ENCODE peak calls at places on chromosomes 7 and 10, in nine cellular contexts. U is uterus; T is pancreas; J is CD8-positive, alpha-beta memory T cell; B is SJCRH30; C is esophagus muscularis mucosa; O is NT2/D1; R is psoas muscle; Y is fibroblast of lung. D is an unnamed sample. For H3K4me1, the result is how much of the 10 kb centered on the place peaks cover.

GRCh38 chr10:23338886-23339285 is 5.7 kb downstream of the C10orf67 start:
- DNase-seq in U (no peak), T (no peak), J (no peak), B (no peak), C (no peak), O (no peak), R (no peak), Y (no peak), D (no peak)

GRCh38 chr7:64874114-64874513 is 29.0 kb upstream of the ZNF273 start:
- DNase-seq in U (no peak), T (no peak), J (no peak), B (peak), C (peak), O (no peak), R (no peak), Y (peak), D (peak)

GRCh38 chr10:49613882-49614241 is at the start of gene CHAT:
- DNase-seq in U (no peak), T (no peak), J (no peak), B (no peak), C (no peak), O (no peak), R (peak), Y (no peak), D (no peak)

GRCh38 chr7:379456-380225 is 89.7 kb downstream of the FOXL3 start:
- DNase-seq in U (peak), T (peak), J (no peak), B (peak), C (no peak), O (no peak), R (peak), Y (no peak), D (peak)

GRCh38 chr7:100829150-100829716 is 1.9 kb upstream of the EPHB4 start:
- DNase-seq in U (peak), T (no peak), J (no peak), B (no peak), C (no peak), O (no peak), R (peak), Y (no peak), D (no peak)

GRCh38 chr7:38550881-38551280 is 80.3 kb downstream of the AMPH start:
- DNase-seq in U (no peak), T (no peak), J (no peak), B (no peak), C (peak), O (no peak), R (no peak), Y (peak), D (no peak)

GRCh38 chr10:18618995-18619394 is 32.4 kb downstream of the NSUN6 start:
- DNase-seq in U (no peak), T (no peak), J (no peak), B (no peak), C (no peak), O (no peak), R (no peak), Y (peak), D (no peak)

GRCh38 chr7:37342665-37343471 is 105.8 kb downstream of the ELMO1 start:
- DNase-seq in U (no peak), T (no peak), J (peak), B (no peak), C (no peak), O (no peak), R (peak), Y (no peak), D (peak)

GRCh38 chr7:144019457-144019856 is 19.3 kb downstream of the OR6B1 start:
- DNase-seq in U (no peak), T (no peak), J (no peak), B (peak), C (no peak), O (peak), R (no peak), Y (peak), D (no peak)

GRCh38 chr7:94449151-94449725 is 54.5 kb downstream of the COL1A2 start:
- DNase-seq in U (no peak), T (no peak), J (peak), B (peak), C (no peak), O (no peak), R (no peak), Y (peak), D (peak)

GRCh38 chr7:101250324-101250723 is 5.4 kb upstream of the FIS1 start:
- DNase-seq in U (no peak), T (no peak), J (no peak), B (no peak), C (no peak), O (no peak), R (no peak), Y (no peak), D (no peak)

GRCh38 chr10:11715815-11716494 is 26.2 kb upstream of the ECHDC3 start:
- DNase-seq in U (no peak), T (peak), J (no peak), B (no peak), C (no peak), O (no peak), R (no peak), Y (no peak), D (no peak)

GRCh38 chr10:34217524-34217923 is 597.6 kb downstream of the PARD3 start:
- DNase-seq in U (no peak), T (no peak), J (no peak), B (no peak), C (no peak), O (no peak), R (no peak), Y (no peak), D (no peak)

GRCh38 chr10:11260136-11260535 is 242.5 kb downstream of the CELF2 start:
- DNase-seq in U (no peak), T (no peak), J (no peak), B (no peak), C (no peak), O (no peak), R (no peak), Y (no peak), D (no peak)

GRCh38 chr10:13871087-13871486 is 284.3 kb downstream of the PRPF18 start:
- DNase-seq in U (no peak), T (no peak), J (no peak), B (no peak), C (no peak), O (no peak), R (no peak), Y (no peak), D (no peak)

GRCh38 chr7:7567898-7568531 is 1.3 kb downstream of the MIOS start:
- DNase-seq in U (no peak), T (no peak), J (no peak), B (no peak), C (no peak), O (no peak), R (no peak), Y (no peak), D (no peak)

GRCh38 chr10:17249820-17250219 is 21.8 kb downstream of the VIM start:
- DNase-seq in U (no peak), T (no peak), J (no peak), B (no peak), C (no peak), O (no peak), R (no peak), Y (peak), D (peak)

GRCh38 chr7:54541941-54542618 is at the start of gene VSTM2A:
- DNase-seq in U (no peak), T (no peak), J (no peak), B (no peak), C (no peak), O (peak), R (no peak), Y (peak), D (no peak)

GRCh38 chr7:29319719-29320521 is 125.3 kb downstream of the CHN2 start:
- DNase-seq in U (no peak), T (no peak), J (no peak), B (no peak), C (no peak), O (no peak), R (no peak), Y (no peak), D (no peak)

GRCh38 chr10:26486304-26486703 is 48.2 kb downstream of the APBB1IP start:
- DNase-seq in U (peak), T (no peak), J (no peak), B (no peak), C (peak), O (peak), R (no peak), Y (peak), D (no peak)

GRCh38 chr10:35592421-35592820 is 12.7 kb upstream of the GJD4 start:
- DNase-seq in U (no peak), T (no peak), J (no peak), B (no peak), C (no peak), O (no peak), R (no peak), Y (no peak), D (no peak)

GRCh38 chr10:118337356-118337755 is 4.8 kb downstream of the FAM204A start:
- DNase-seq in U (no peak), T (no peak), J (no peak), B (no peak), C (no peak), O (no peak), R (no peak), Y (no peak), D (no peak)

GRCh38 chr10:117477241-117477947 is 65.2 kb upstream of the EMX2 start:
- DNase-seq in U (peak), T (no peak), J (no peak), B (no peak), C (no peak), O (no peak), R (peak), Y (no peak), D (no peak)

GRCh38 chr7:72445075-72445474 is 32.9 kb upstream of the CALN1 start:
- DNase-seq in U (no peak), T (no peak), J (no peak), B (no peak), C (no peak), O (no peak), R (no peak), Y (no peak), D (no peak)

GRCh38 chr10:82736305-82736704 is 861.3 kb downstream of the NRG3 start:
- DNase-seq in U (no peak), T (no peak), J (no peak), B (no peak), C (no peak), O (no peak), R (no peak), Y (no peak), D (no peak)

GRCh38 chr7:37853468-37853867 is 5.1 kb downstream of the NME8 start:
- DNase-seq in U (no peak), T (no peak), J (no peak), B (no peak), C (no peak), O (peak), R (no peak), Y (no peak), D (no peak)

GRCh38 chr10:43199088-43199683 is 60.9 kb downstream of the CSGALNACT2 start:
- DNase-seq in U (peak), T (no peak), J (no peak), B (no peak), C (no peak), O (no peak), R (peak), Y (no peak), D (no peak)

GRCh38 chr10:59108296-59108695 is 68.1 kb upstream of the PHYHIPL start:
- DNase-seq in U (no peak), T (no peak), J (no peak), B (no peak), C (no peak), O (no peak), R (no peak), Y (no peak), D (no peak)

GRCh38 chr10:131200856-131201470 is 110.6 kb downstream of the TCERG1L start:
- DNase-seq in U (no peak), T (no peak), J (no peak), B (no peak), C (no peak), O (no peak), R (peak), Y (no peak), D (no peak)

GRCh38 chr10:106181491-106181890 is 983.0 kb downstream of the SORCS1 start:
- DNase-seq in U (no peak), T (no peak), J (no peak), B (no peak), C (no peak), O (no peak), R (no peak), Y (peak), D (no peak)

GRCh38 chr7:45060295-45060694 is 28.5 kb downstream of the NACAD start:
- DNase-seq in U (no peak), T (no peak), J (no peak), B (no peak), C (no peak), O (no peak), R (no peak), Y (no peak), D (no peak)

GRCh38 chr7:659306-659847 is 67.1 kb upstream of the DNAAF5 start:
- DNase-seq in U (no peak), T (no peak), J (no peak), B (no peak), C (no peak), O (no peak), R (no peak), Y (no peak), D (no peak)

GRCh38 chr10:22693371-22693784 is 21.0 kb downstream of the PIP4K2A start:
- DNase-seq in U (no peak), T (no peak), J (no peak), B (no peak), C (no peak), O (no peak), R (no peak), Y (peak), D (no peak)

GRCh38 chr10:112811741-112812551 is 138.1 kb upstream of the TCF7L2 start:
- DNase-seq in U (peak), T (peak), J (no peak), B (peak), C (no peak), O (peak), R (no peak), Y (peak), D (no peak)

GRCh38 chr7:123460616-123461015 is 73.8 kb downstream of the IQUB start:
- DNase-seq in U (no peak), T (no peak), J (no peak), B (no peak), C (no peak), O (no peak), R (no peak), Y (peak), D (no peak)

GRCh38 chr7:13321321-13321720 is 633.9 kb downstream of the ARL4A start:
- DNase-seq in U (no peak), T (no peak), J (no peak), B (no peak), C (no peak), O (no peak), R (no peak), Y (no peak), D (no peak)

DNA sequence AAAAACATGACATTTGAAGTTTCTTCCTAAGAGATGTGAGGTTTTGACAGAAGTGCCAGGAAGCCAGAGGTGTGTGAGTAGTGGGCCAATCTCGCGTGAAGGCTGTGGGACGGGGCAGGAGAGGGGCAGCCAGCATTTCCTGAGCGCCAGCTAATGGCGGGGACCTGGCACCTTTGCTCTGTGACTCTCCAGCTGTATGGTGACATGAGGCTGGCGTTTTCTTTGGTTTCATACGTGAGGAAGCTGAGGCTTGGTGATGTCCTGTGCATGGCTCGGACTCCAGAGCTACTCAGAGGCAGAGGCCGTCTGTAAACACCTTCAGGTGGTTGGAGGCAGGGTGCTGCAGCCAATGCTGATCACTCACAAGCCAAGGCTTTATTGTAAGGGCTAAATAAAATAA is 53.8 kb downstream of the IKZF1 start:
- DNase-seq in U (no peak), T (no peak), J (no peak), B (no peak), C (no peak), O (no peak), R (no peak), Y (no peak), D (no peak)
- H3K4me1 ChIP-seq in U (under half), T (under half), J (half or more), B (under half), C (under half), O (under half), R (under half), Y (under half), D (half or more)

DNA sequence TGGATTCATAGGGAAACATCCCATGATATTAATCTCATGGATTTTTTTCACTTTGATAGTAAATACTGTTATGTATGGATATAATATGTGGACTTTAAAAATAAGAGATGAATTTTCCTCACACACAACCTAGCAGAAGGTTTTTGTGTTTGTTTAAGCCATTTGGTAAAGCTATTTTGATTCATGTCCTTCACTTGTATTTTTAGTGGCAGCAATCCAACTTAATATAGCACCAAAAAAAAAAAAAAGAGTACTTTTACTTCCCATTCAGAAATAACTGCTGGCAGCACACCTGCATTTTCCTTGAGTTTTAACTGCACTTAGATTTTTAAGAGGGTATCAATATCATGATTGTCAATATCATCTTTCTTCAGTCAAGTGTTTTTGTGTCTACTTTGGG is 60.0 kb downstream of the MCMBP start:
- DNase-seq in U (no peak), T (no peak), J (no peak), B (no peak), C (no peak), O (no peak), R (no peak), Y (no peak), D (no peak)
- H3K4me1 ChIP-seq in U (under half), T (under half), J (under half), B (under half), C (under half), O (under half), R (under half), Y (under half), D (under half)

GRCh38 chr10:122986340-122986739 is 6.1 kb downstream of the PSTK start:
- DNase-seq in U (no peak), T (no peak), J (no peak), B (no peak), C (no peak), O (no peak), R (no peak), Y (peak), D (no peak)
- H3K4me1 ChIP-seq in U (under half), T (under half), J (under half), B (under half), C (under half), O (under half), R (under half), Y (under half), D (under half)

DNA sequence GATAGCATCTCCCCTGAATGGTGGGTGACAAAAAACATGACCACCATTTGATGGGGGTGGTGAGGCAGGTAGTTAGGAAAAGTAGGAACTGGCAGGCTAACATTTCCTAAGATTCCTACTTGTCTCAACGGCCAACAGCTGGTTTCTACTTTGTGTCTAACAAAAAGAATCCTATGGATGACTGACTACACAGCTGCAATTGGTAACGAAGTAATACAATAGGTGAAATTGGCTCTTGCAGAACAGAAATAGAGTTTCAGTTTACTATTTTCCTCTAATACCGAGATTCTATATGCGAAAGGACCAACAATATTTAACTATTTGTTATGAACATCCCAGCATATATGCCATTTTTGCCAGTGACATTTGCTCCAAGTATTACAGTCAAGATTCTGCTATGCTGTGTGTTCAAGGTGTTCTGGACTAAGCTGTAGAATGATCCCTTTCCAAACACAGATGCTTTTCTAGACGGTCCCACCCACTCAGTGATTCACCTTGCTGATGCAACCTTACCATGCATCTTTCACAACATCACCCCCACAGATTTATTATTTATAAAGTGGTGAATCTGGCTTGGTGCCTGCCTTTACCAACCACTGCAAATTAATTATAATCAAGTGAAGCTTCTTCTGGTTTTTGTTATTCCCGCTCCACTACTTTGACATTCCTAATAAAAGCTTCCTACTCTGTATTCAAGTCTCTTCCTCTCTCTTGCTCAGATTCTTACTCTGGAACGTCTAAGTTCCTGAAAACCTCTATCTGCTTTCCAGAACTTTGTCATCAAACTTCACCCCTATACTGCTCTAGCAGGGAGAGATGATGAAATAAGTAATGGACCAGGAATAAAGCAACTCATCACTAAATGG is 16.8 kb downstream of the BBIP1 start:
- DNase-seq in U (no peak), T (no peak), J (no peak), B (no peak), C (no peak), O (no peak), R (no peak), Y (peak), D (no peak)
- H3K4me1 ChIP-seq in U (under half), T (under half), J (under half), B (under half), C (under half), O (under half), R (under half), Y (under half), D (under half)